ENCODE peak calls at places on chromosomes 4 and X, in four cellular contexts. H is T-cell, S is SJSA1, U is glomerular endothelial cell. P is an unnamed sample.

GRCh38 chrX:109448539-109448938 is 33.3 kb downstream of the GUCY2F start:
- DNase-seq in H (no peak), S (no peak), U (no peak), P (no peak)

GRCh38 chr4:99378876-99379275 is 26.3 kb upstream of the ADH1C start:
- DNase-seq in H (no peak), S (no peak), U (no peak), P (no peak)

GRCh38 chr4:151865327-151865726 is 104.5 kb upstream of the GATB start:
- DNase-seq in H (no peak), S (no peak), U (no peak), P (no peak)

GRCh38 chrX:110847334-110847733 is 51.7 kb upstream of the CHRDL1 start:
- DNase-seq in H (no peak), S (no peak), U (peak), P (peak)

GRCh38 chrX:24577091-24577490 is 70.1 kb downstream of the PCYT1B start:
- DNase-seq in H (no peak), S (no peak), U (no peak), P (no peak)

GRCh38 chrX:41259516-41259915 is 74.4 kb upstream of the DDX3X start:
- DNase-seq in H (no peak), S (no peak), U (no peak), P (no peak)

GRCh38 chr4:87241341-87241740 is 20.9 kb upstream of the KLHL8 start:
- DNase-seq in H (no peak), S (no peak), U (no peak), P (no peak)

GRCh38 chr4:136558940-136559494 is 973.3 kb downstream of the PCDH18 start:
- DNase-seq in H (no peak), S (no peak), U (no peak), P (no peak)

GRCh38 chr4:90994883-90995484 is 867.8 kb downstream of the CCSER1 start:
- DNase-seq in H (no peak), S (no peak), U (no peak), P (no peak)

GRCh38 chr4:113331811-113332210 is 282.4 kb downstream of the ANK2 start:
- DNase-seq in H (no peak), S (no peak), U (no peak), P (no peak)

GRCh38 chr4:10056334-10057022 is 35.2 kb upstream of the SLC2A9 start:
- DNase-seq in H (no peak), S (no peak), U (no peak), P (no peak)

GRCh38 chrX:153717445-153717844 is 6.7 kb downstream of the BCAP31 start:
- DNase-seq in H (no peak), S (no peak), U (no peak), P (no peak)

GRCh38 chr4:173526034-173526482 is 4.0 kb downstream of the HAND2 start:
- DNase-seq in H (no peak), S (no peak), U (no peak), P (no peak)

GRCh38 chrX:100980608-100981497 is 11.3 kb downstream of the ARL13A start:
- DNase-seq in H (no peak), S (peak), U (no peak), P (peak)

GRCh38 chrX:24350217-24350616 is 10.2 kb upstream of the SUPT20HL1 start:
- DNase-seq in H (no peak), S (no peak), U (no peak), P (no peak)

GRCh38 chr4:159191989-159192388 is 89.1 kb downstream of the RAPGEF2 start:
- DNase-seq in H (no peak), S (no peak), U (no peak), P (no peak)

GRCh38 chr4:110982486-110982885 is 359.6 kb upstream of the PITX2 start:
- DNase-seq in H (no peak), S (no peak), U (no peak), P (no peak)

GRCh38 chrX:18997916-18998315 is 14.0 kb upstream of the PHKA2 start:
- DNase-seq in H (no peak), S (no peak), U (no peak), P (no peak)

GRCh38 chr4:85828295-85828910 is 353.5 kb downstream of the ARHGAP24 start:
- DNase-seq in H (no peak), S (no peak), U (no peak), P (no peak)

GRCh38 chrX:2385224-2385623 is 115.6 kb downstream of the DHRSX start:
- DNase-seq in H (no peak), S (no peak), U (no peak), P (no peak)

GRCh38 chrX:13774696-13775095 is 40.1 kb downstream of the OFD1 start:
- DNase-seq in H (no peak), S (no peak), U (no peak), P (no peak)

GRCh38 chrX:153845842-153846241 is 15.5 kb upstream of the PDZD4 start:
- DNase-seq in H (no peak), S (no peak), U (no peak), P (no peak)

GRCh38 chr4:19700951-19701350 is 550.8 kb upstream of the SLIT2 start:
- DNase-seq in H (no peak), S (no peak), U (no peak), P (no peak)

GRCh38 chr4:155735506-155735905 is 23.3 kb upstream of the GUCY1B1 start:
- DNase-seq in H (no peak), S (no peak), U (no peak), P (no peak)

GRCh38 chr4:74320559-74321118 is 12.4 kb downstream of the EPGN start:
- DNase-seq in H (no peak), S (no peak), U (peak), P (peak)

GRCh38 chr4:149785686-149786431 is 29.8 kb downstream of the IQCM start:
- DNase-seq in H (no peak), S (no peak), U (no peak), P (no peak)

GRCh38 chrX:9285342-9285771 is 179.5 kb upstream of the TBL1X start:
- DNase-seq in H (peak), S (no peak), U (no peak), P (no peak)

GRCh38 chrX:135324463-135324862 is 15.2 kb downstream of the ETDC start:
- DNase-seq in H (no peak), S (no peak), U (no peak), P (no peak)

GRCh38 chr4:8730159-8730558 is 137.6 kb downstream of the CPZ start:
- DNase-seq in H (no peak), S (no peak), U (no peak), P (no peak)

GRCh38 chr4:5893013-5893580 is at the start of gene CRMP1:
- DNase-seq in H (no peak), S (no peak), U (no peak), P (no peak)

GRCh38 chr4:83922419-83922818 is 386.5 kb downstream of the GPAT3 start:
- DNase-seq in H (no peak), S (no peak), U (no peak), P (no peak)

GRCh38 chr4:149980941-149981340 is 97.3 kb upstream of the DCLK2 start:
- DNase-seq in H (peak), S (no peak), U (no peak), P (peak)

GRCh38 chrX:38221391-38221929 is 789 bp upstream of the SRPX start:
- DNase-seq in H (no peak), S (no peak), U (no peak), P (no peak)

GRCh38 chrX:78375894-78376293 is 48.5 kb upstream of the CYSLTR1 start:
- DNase-seq in H (no peak), S (no peak), U (no peak), P (no peak)

GRCh38 chr4:157791236-157791635 is 381.6 kb downstream of the GASK1B start:
- DNase-seq in H (no peak), S (no peak), U (no peak), P (no peak)

GRCh38 chr4:9980898-9981297 is 40.4 kb downstream of the SLC2A9 start:
- DNase-seq in H (no peak), S (no peak), U (no peak), P (no peak)